ENCODE peak calls at places on chromosome 12, in eight cellular contexts. V is EL, O is WTC11, A is adipocyte, L is NCI-H1694, D is Kasumi-1, R is non-pigmented ciliary epithelial cell, J is Panc1. P is an unnamed sample.

GRCh38 chr12:17214910-17215309 is 608.9 kb upstream of the LMO3 start:
- DNase-seq in V (no peak), O (no peak), A (no peak), L (no peak), D (no peak), R (no peak), J (no peak), P (no peak)

GRCh38 chr12:120013659-120014380 is 24.8 kb downstream of the BICDL1 start:
- DNase-seq in V (no peak), O (no peak), A (no peak), L (no peak), D (no peak), R (no peak), J (peak), P (no peak)

GRCh38 chr12:18966927-18967326 is 162.6 kb upstream of the PLEKHA5 start:
- DNase-seq in V (no peak), O (no peak), A (no peak), L (no peak), D (no peak), R (no peak), J (no peak), P (no peak)

GRCh38 chr12:111035578-111036301 is 115.4 kb upstream of the MYL2 start:
- DNase-seq in V (no peak), O (peak), A (peak), L (no peak), D (no peak), R (no peak), J (no peak), P (no peak)

GRCh38 chr12:12474931-12475485 is 87.7 kb downstream of the DUSP16 start:
- DNase-seq in V (no peak), O (no peak), A (no peak), L (no peak), D (no peak), R (peak), J (no peak), P (no peak)

GRCh38 chr12:112584266-112584722 is 165.5 kb downstream of the PTPN11 start:
- DNase-seq in V (peak), O (peak), A (no peak), L (no peak), D (no peak), R (no peak), J (no peak), P (no peak)

GRCh38 chr12:10285919-10286318 is 21.8 kb upstream of the KLRD1 start:
- DNase-seq in V (no peak), O (no peak), A (no peak), L (no peak), D (no peak), R (no peak), J (no peak), P (no peak)

GRCh38 chr12:79302171-79302841 is 388.5 kb downstream of the PAWR start:
- DNase-seq in V (no peak), O (no peak), A (no peak), L (no peak), D (no peak), R (no peak), J (no peak), P (no peak)

GRCh38 chr12:132581348-132582057 is 28.9 kb downstream of the LRCOL1 start:
- DNase-seq in V (no peak), O (no peak), A (no peak), L (no peak), D (no peak), R (no peak), J (no peak), P (no peak)

GRCh38 chr12:105740970-105741725 is 397.6 kb downstream of the NUAK1 start:
- DNase-seq in V (peak), O (no peak), A (no peak), L (peak), D (no peak), R (no peak), J (no peak), P (no peak)

GRCh38 chr12:79194595-79194994 is 330.0 kb downstream of the SYT1 start:
- DNase-seq in V (peak), O (no peak), A (no peak), L (no peak), D (no peak), R (no peak), J (no peak), P (no peak)

P was measured in frontal cortex.